ENCODE peak calls at places on chromosomes 11 and 22, in seven cellular contexts. One of them, this sample, is unnamed.

GRCh38 chr11:62504158-62504973 is 42.2 kb downstream of the AHNAK start:
- DNase-seq in brain microvascular endothelial cell: no peak
- DNase-seq in gastrocnemius medialis: no peak
- DNase-seq in AG09309: no peak
- DNase-seq in lung: peak
- DNase-seq in AG04450: no peak
- DNase-seq in coronary artery: no peak
- DNase-seq in this sample: no peak

GRCh38 chr11:71395010-71395560 is 53.1 kb downstream of the DHCR7 start:
- DNase-seq in brain microvascular endothelial cell: no peak
- DNase-seq in gastrocnemius medialis: no peak
- DNase-seq in AG09309: no peak
- DNase-seq in lung: no peak
- DNase-seq in AG04450: no peak
- DNase-seq in coronary artery: no peak
- DNase-seq in this sample: no peak

GRCh38 chr11:40797981-40798380 is 661.5 kb downstream of the LRRC4C start:
- DNase-seq in brain microvascular endothelial cell: no peak
- DNase-seq in gastrocnemius medialis: no peak
- DNase-seq in AG09309: no peak
- DNase-seq in lung: no peak
- DNase-seq in AG04450: no peak
- DNase-seq in coronary artery: no peak
- DNase-seq in this sample: no peak

GRCh38 chr22:24207264-24208011 is 26.2 kb downstream of the SUSD2 start:
- DNase-seq in brain microvascular endothelial cell: no peak
- DNase-seq in gastrocnemius medialis: no peak
- DNase-seq in AG09309: no peak
- DNase-seq in lung: no peak
- DNase-seq in AG04450: no peak
- DNase-seq in coronary artery: no peak
- DNase-seq in this sample: no peak

GRCh38 chr11:60777106-60777505 is 8.0 kb upstream of the MS4A10 start:
- DNase-seq in brain microvascular endothelial cell: no peak
- DNase-seq in gastrocnemius medialis: no peak
- DNase-seq in AG09309: no peak
- DNase-seq in lung: no peak
- DNase-seq in AG04450: no peak
- DNase-seq in coronary artery: no peak
- DNase-seq in this sample: no peak

GRCh38 chr22:50729391-50730012 is 8.5 kb upstream of the ACR start:
- DNase-seq in brain microvascular endothelial cell: no peak
- DNase-seq in gastrocnemius medialis: no peak
- DNase-seq in AG09309: no peak
- DNase-seq in lung: no peak
- DNase-seq in AG04450: no peak
- DNase-seq in coronary artery: no peak
- DNase-seq in this sample: no peak

GRCh38 chr11:110711776-110712642 is at the start of gene ARHGAP20:
- DNase-seq in brain microvascular endothelial cell: peak
- DNase-seq in gastrocnemius medialis: peak
- DNase-seq in AG09309: no peak
- DNase-seq in lung: peak
- DNase-seq in AG04450: no peak
- DNase-seq in coronary artery: peak
- DNase-seq in this sample: no peak

GRCh38 chr11:13465909-13466371 is 2.9 kb upstream of the BTBD10 start:
- DNase-seq in brain microvascular endothelial cell: peak
- DNase-seq in gastrocnemius medialis: no peak
- DNase-seq in AG09309: no peak
- DNase-seq in lung: no peak
- DNase-seq in AG04450: no peak
- DNase-seq in coronary artery: no peak
- DNase-seq in this sample: peak

GRCh38 chr11:76674517-76675400 is 4.2 kb upstream of the LRRC32 start:
- DNase-seq in brain microvascular endothelial cell: no peak
- DNase-seq in gastrocnemius medialis: no peak
- DNase-seq in AG09309: no peak
- DNase-seq in lung: no peak
- DNase-seq in AG04450: no peak
- DNase-seq in coronary artery: no peak
- DNase-seq in this sample: no peak

GRCh38 chr11:126231725-126232459 is 20.3 kb downstream of the FAM118B start:
- DNase-seq in brain microvascular endothelial cell: no peak
- DNase-seq in gastrocnemius medialis: no peak
- DNase-seq in AG09309: no peak
- DNase-seq in lung: no peak
- DNase-seq in AG04450: peak
- DNase-seq in coronary artery: no peak
- DNase-seq in this sample: no peak

GRCh38 chr11:117169726-117170125 is 8.8 kb upstream of the SIDT2 start:
- DNase-seq in brain microvascular endothelial cell: no peak
- DNase-seq in gastrocnemius medialis: no peak
- DNase-seq in AG09309: no peak
- DNase-seq in lung: no peak
- DNase-seq in AG04450: no peak
- DNase-seq in coronary artery: no peak
- DNase-seq in this sample: no peak

GRCh38 chr22:43293661-43294392 is 49.3 kb downstream of the SCUBE1 start:
- DNase-seq in brain microvascular endothelial cell: peak
- DNase-seq in gastrocnemius medialis: peak
- DNase-seq in AG09309: no peak
- DNase-seq in lung: peak
- DNase-seq in AG04450: peak
- DNase-seq in coronary artery: no peak
- DNase-seq in this sample: no peak

GRCh38 chr11:123567466-123567865 is 87.0 kb downstream of the SCN3B start:
- DNase-seq in brain microvascular endothelial cell: no peak
- DNase-seq in gastrocnemius medialis: no peak
- DNase-seq in AG09309: no peak
- DNase-seq in lung: no peak
- DNase-seq in AG04450: no peak
- DNase-seq in coronary artery: no peak
- DNase-seq in this sample: no peak

GRCh38 chr11:134055029-134055428 is 13.8 kb upstream of the JAM3 start:
- DNase-seq in brain microvascular endothelial cell: no peak
- DNase-seq in gastrocnemius medialis: no peak
- DNase-seq in AG09309: no peak
- DNase-seq in lung: no peak
- DNase-seq in AG04450: no peak
- DNase-seq in coronary artery: no peak
- DNase-seq in this sample: no peak

GRCh38 chr11:96267490-96268010 is 75.4 kb downstream of the MAML2 start:
- DNase-seq in brain microvascular endothelial cell: no peak
- DNase-seq in gastrocnemius medialis: no peak
- DNase-seq in AG09309: no peak
- DNase-seq in lung: no peak
- DNase-seq in AG04450: no peak
- DNase-seq in coronary artery: no peak
- DNase-seq in this sample: no peak

GRCh38 chr22:24179478-24180210 is 1.6 kb upstream of the SUSD2 start:
- DNase-seq in brain microvascular endothelial cell: no peak
- DNase-seq in gastrocnemius medialis: no peak
- DNase-seq in AG09309: no peak
- DNase-seq in lung: no peak
- DNase-seq in AG04450: no peak
- DNase-seq in coronary artery: no peak
- DNase-seq in this sample: no peak

GRCh38 chr11:81887671-81888070 is 846.0 kb downstream of the FAM181B start:
- DNase-seq in brain microvascular endothelial cell: no peak
- DNase-seq in gastrocnemius medialis: no peak
- DNase-seq in AG09309: no peak
- DNase-seq in lung: no peak
- DNase-seq in AG04450: no peak
- DNase-seq in coronary artery: no peak
- DNase-seq in this sample: no peak

GRCh38 chr22:32545801-32546200 is 71.2 kb downstream of the FBXO7 start:
- DNase-seq in brain microvascular endothelial cell: peak
- DNase-seq in gastrocnemius medialis: no peak
- DNase-seq in AG09309: no peak
- DNase-seq in lung: no peak
- DNase-seq in AG04450: no peak
- DNase-seq in coronary artery: no peak
- DNase-seq in this sample: no peak

GRCh38 chr22:42269407-42270177 is 861 bp downstream of the TCF20 start:
- DNase-seq in brain microvascular endothelial cell: no peak
- DNase-seq in gastrocnemius medialis: no peak
- DNase-seq in AG09309: no peak
- DNase-seq in lung: peak
- DNase-seq in AG04450: no peak
- DNase-seq in coronary artery: no peak
- DNase-seq in this sample: no peak
- TF ChIP-seq CTCF in brain microvascular endothelial cell: no peak
- TF ChIP-seq CTCF in gastrocnemius medialis: no peak
- TF ChIP-seq CTCF in AG09309: no peak
- TF ChIP-seq CTCF in lung: no peak
- TF ChIP-seq CTCF in AG04450: no peak
- TF ChIP-seq CTCF in coronary artery: no peak
- TF ChIP-seq CTCF in this sample: no peak

GRCh38 chr11:95232666-95233065 is 1.7 kb upstream of the SESN3 start:
- DNase-seq in brain microvascular endothelial cell: no peak
- DNase-seq in gastrocnemius medialis: no peak
- DNase-seq in AG09309: no peak
- DNase-seq in lung: no peak
- DNase-seq in AG04450: no peak
- DNase-seq in coronary artery: no peak
- DNase-seq in this sample: no peak
- H3K4me3 ChIP-seq in brain microvascular endothelial cell: peak
- H3K4me3 ChIP-seq in gastrocnemius medialis: peak
- H3K4me3 ChIP-seq in AG09309: no peak
- H3K4me3 ChIP-seq in lung: no peak
- H3K4me3 ChIP-seq in AG04450: no peak
- H3K4me3 ChIP-seq in coronary artery: peak
- H3K4me3 ChIP-seq in this sample: no peak

GRCh38 chr11:119373917-119374631 is 7.4 kb downstream of the USP2 start:
- DNase-seq in brain microvascular endothelial cell: peak
- DNase-seq in gastrocnemius medialis: peak
- DNase-seq in AG09309: peak
- DNase-seq in lung: peak
- DNase-seq in AG04450: peak
- DNase-seq in coronary artery: peak
- DNase-seq in this sample: peak

GRCh38 chr11:119374632-119375394 is 6.7 kb downstream of the USP2 start:
- DNase-seq in brain microvascular endothelial cell: no peak
- DNase-seq in gastrocnemius medialis: peak
- DNase-seq in AG09309: no peak
- DNase-seq in lung: no peak
- DNase-seq in AG04450: no peak
- DNase-seq in coronary artery: peak
- DNase-seq in this sample: no peak

GRCh38 chr11:119372260-119373058 is 9.0 kb downstream of the USP2 start:
- DNase-seq in brain microvascular endothelial cell: no peak
- DNase-seq in gastrocnemius medialis: peak
- DNase-seq in AG09309: no peak
- DNase-seq in lung: no peak
- DNase-seq in AG04450: no peak
- DNase-seq in coronary artery: no peak
- DNase-seq in this sample: no peak

GRCh38 chr11:119371778-119372182 is 9.7 kb downstream of the USP2 start:
- DNase-seq in brain microvascular endothelial cell: no peak
- DNase-seq in gastrocnemius medialis: peak
- DNase-seq in AG09309: no peak
- DNase-seq in lung: no peak
- DNase-seq in AG04450: no peak
- DNase-seq in coronary artery: no peak
- DNase-seq in this sample: no peak

DNA sequence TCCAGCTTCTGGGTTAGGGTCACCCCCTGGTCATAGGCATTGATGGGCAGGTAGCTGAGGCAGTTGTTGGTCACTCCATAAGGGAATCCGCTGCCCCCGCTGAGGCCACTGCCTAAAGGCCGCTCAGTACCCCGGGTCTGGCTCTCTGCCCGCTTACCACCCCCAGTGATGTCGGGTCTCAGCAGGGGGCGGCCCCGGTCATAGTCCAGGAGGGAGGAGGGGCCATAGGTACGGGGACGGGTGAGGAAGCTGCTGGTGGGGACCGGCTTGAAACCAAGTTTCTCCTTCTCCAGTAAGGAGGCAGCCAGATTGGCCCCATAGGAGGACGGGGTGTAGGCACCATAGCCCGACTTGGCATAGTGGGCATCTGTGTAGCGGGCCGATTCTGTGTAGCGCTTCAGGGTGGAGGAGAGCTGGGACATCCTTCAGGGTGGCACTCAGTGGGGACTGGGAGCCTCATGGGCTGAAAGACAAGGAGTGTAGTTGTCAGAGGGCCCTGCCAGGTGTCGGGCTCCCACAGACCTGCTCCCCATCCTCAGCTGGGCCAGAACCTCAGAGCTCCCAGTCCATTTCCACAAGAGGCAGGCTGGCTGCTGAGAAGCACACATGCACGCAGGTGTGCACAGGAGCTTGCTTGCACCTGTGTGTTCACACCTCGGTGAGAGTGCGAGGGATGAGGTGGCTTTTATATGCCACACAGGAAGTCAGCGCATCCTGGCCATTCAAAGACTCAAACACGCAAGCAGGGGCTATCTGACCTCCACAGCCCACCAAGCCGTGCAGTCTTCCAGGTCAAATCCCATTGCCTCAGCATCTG is 8.2 kb downstream of the USP2 start:
- DNase-seq in brain microvascular endothelial cell: no peak
- DNase-seq in gastrocnemius medialis: peak
- DNase-seq in AG09309: no peak
- DNase-seq in lung: no peak
- DNase-seq in AG04450: no peak
- DNase-seq in coronary artery: no peak
- DNase-seq in this sample: no peak
- TF ChIP-seq CTCF in brain microvascular endothelial cell: no peak
- TF ChIP-seq CTCF in gastrocnemius medialis: no peak
- TF ChIP-seq CTCF in AG09309: no peak
- TF ChIP-seq CTCF in lung: no peak
- TF ChIP-seq CTCF in AG04450: no peak
- TF ChIP-seq CTCF in coronary artery: no peak
- TF ChIP-seq CTCF in this sample: no peak

DNA sequence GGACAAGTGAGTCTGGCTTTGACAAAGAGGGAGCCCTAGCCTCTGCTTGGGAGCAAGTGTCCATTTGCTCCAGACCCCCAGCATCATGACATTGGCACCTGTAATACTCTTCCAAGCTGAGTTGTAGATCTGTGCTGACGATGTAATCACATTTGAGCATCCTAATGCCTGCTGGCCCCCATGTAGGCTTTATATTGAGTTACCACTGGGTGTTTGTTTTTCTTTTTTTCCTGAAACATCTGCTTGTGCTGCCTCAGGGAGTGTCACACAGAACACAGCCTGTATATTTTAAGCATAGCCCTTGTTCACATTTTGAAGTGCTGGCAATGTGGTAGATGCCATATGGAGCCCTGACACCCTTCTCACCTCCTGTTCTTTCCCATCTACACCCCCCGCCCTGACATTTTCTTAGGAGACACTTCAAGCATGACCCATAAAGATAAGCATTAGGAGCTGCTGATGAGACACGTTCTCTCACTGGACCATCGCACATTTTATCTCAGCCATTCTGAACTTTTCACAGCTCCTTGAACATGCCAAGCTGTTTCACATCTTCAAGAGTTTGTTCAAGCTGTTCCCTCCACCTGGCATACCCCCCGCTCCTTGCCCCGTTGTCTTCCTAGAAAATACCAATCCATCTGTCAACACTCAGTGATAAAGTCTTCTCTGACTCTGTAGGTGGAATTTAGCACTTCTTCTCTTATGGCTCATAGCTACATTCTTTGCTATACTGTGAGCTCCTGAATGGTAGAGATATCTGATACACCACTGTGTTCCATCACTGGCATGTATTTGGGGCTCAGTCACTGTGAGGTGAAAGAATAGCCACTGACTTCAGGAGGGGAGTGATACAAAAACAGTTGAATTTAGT is 128.7 kb downstream of the TRIM44 start:
- DNase-seq in brain microvascular endothelial cell: no peak
- DNase-seq in gastrocnemius medialis: no peak
- DNase-seq in AG09309: no peak
- DNase-seq in lung: no peak
- DNase-seq in AG04450: peak
- DNase-seq in coronary artery: no peak
- DNase-seq in this sample: no peak
- H3K4me3 ChIP-seq in brain microvascular endothelial cell: no peak
- H3K4me3 ChIP-seq in gastrocnemius medialis: no peak
- H3K4me3 ChIP-seq in AG09309: no peak
- H3K4me3 ChIP-seq in lung: no peak
- H3K4me3 ChIP-seq in AG04450: no peak
- H3K4me3 ChIP-seq in coronary artery: no peak
- H3K4me3 ChIP-seq in this sample: no peak